ENCODE peak calls at places on chromosomes 6 and 20, in seven cellular contexts. O is IMR-90, F is neuronal stem cell, N is H1, M is mesendoderm, P is mesenchymal stem cell, R is trophoblast cell. Z is an unnamed sample. For H3K4me1, the result is how much of the 10 kb centered on the place peaks cover.

GRCh38 chr20:48791014-48791413 is 36.8 kb downstream of the PREX1 start:
- DNase-seq in M (no peak), P (no peak), O (no peak), N (no peak), F (no peak), R (no peak), Z (no peak)

GRCh38 chr20:38692436-38693411 is 31.6 kb upstream of the SLC32A1 start:
- DNase-seq in R (peak), N (peak), P (peak), F (peak), M (peak), O (peak), Z (peak)

GRCh38 chr20:48704761-48705160 is 123.0 kb downstream of the PREX1 start:
- DNase-seq in M (no peak), R (no peak), N (no peak), F (no peak), P (no peak), O (no peak), Z (no peak)

GRCh38 chr6:28756555-28756918 is 167.2 kb downstream of the TRIM27 start:
- DNase-seq in P (no peak), N (no peak), M (no peak), F (no peak), O (no peak), R (peak), Z (no peak)

GRCh38 chr6:43009124-43009523 is 4.6 kb downstream of the MEA1 start:
- DNase-seq in F (no peak), P (peak), M (peak), O (peak), R (peak), N (no peak), Z (no peak)

GRCh38 chr6:104227502-104227901 is 632.2 kb downstream of the HACE1 start:
- DNase-seq in P (peak), O (no peak), M (no peak), N (no peak), R (no peak), F (no peak), Z (no peak)

GRCh38 chr6:117425431-117426153 is at the start of gene ROS1:
- DNase-seq in M (no peak), R (no peak), F (no peak), P (no peak), N (no peak), O (no peak), Z (no peak)

GRCh38 chr6:159943101-159943632 is 25.7 kb upstream of the IGF2R start:
- DNase-seq in N (no peak), O (peak), F (no peak), P (no peak), M (peak), R (no peak), Z (no peak)

GRCh38 chr6:12174878-12175277 is 115.3 kb upstream of the EDN1 start:
- DNase-seq in N (no peak), R (no peak), O (peak), M (no peak), F (no peak), P (no peak), Z (no peak)

GRCh38 chr6:118739976-118740771 is 88.8 kb upstream of the CEP85L start:
- DNase-seq in P (peak), O (peak), F (no peak), R (no peak), M (no peak), N (no peak), Z (no peak)

GRCh38 chr6:43021270-43022047 is at the start of gene RRP36:
- DNase-seq in O (peak), R (peak), M (peak), F (peak), P (peak), N (peak), Z (peak)

GRCh38 chr6:163311830-163312229 is 102.7 kb upstream of the QKI start:
- DNase-seq in M (no peak), N (no peak), P (peak), F (no peak), R (peak), O (no peak), Z (no peak)

GRCh38 chr6:33828764-33829731 is 25.2 kb upstream of the MLN start:
- DNase-seq in P (no peak), F (no peak), M (peak), O (no peak), N (no peak), R (no peak), Z (no peak)

GRCh38 chr20:25669826-25670422 is 26.7 kb downstream of the ZNF337 start:
- DNase-seq in N (no peak), R (peak), M (peak), O (peak), P (peak), F (no peak), Z (peak)

GRCh38 chr20:4533734-4534133 is 188.0 kb upstream of the PRND start:
- DNase-seq in R (no peak), F (no peak), M (no peak), P (no peak), N (no peak), O (no peak), Z (no peak)

GRCh38 chr6:170257376-170257775 is 33.5 kb downstream of the DLL1 start:
- DNase-seq in P (no peak), F (no peak), O (no peak), M (no peak), N (no peak), R (no peak), Z (no peak)

GRCh38 chr6:168192195-168192900 is 113.3 kb upstream of the FRMD1 start:
- DNase-seq in F (no peak), P (no peak), O (no peak), R (no peak), N (peak), M (no peak), Z (peak)

GRCh38 chr6:143782517-143782916 is 60.6 kb upstream of the LTV1 start:
- DNase-seq in P (no peak), R (no peak), M (no peak), N (no peak), O (no peak), F (no peak), Z (no peak)

GRCh38 chr6:13863699-13864155 is 49.4 kb upstream of the MCUR1 start:
- DNase-seq in M (peak), P (no peak), N (no peak), O (no peak), R (no peak), F (no peak), Z (no peak)

GRCh38 chr6:129183681-129184216 is 300.8 kb downstream of the LAMA2 start:
- DNase-seq in R (no peak), M (no peak), O (peak), F (no peak), N (no peak), P (peak), Z (no peak)

GRCh38 chr6:128500017-128500416 is 20.4 kb downstream of the PTPRK start:
- DNase-seq in R (no peak), O (peak), N (no peak), M (no peak), P (no peak), F (no peak), Z (no peak)

GRCh38 chr6:41405941-41406340 is 70.5 kb downstream of the NCR2 start:
- DNase-seq in R (no peak), M (no peak), O (no peak), F (no peak), P (no peak), N (no peak), Z (no peak)

GRCh38 chr20:10596726-10597125 is 77.1 kb downstream of the JAG1 start:
- DNase-seq in M (no peak), F (no peak), N (no peak), R (no peak), P (peak), O (peak), Z (no peak)

GRCh38 chr6:42137192-42137753 is 5.1 kb downstream of the C6orf132 start:
- DNase-seq in F (no peak), P (no peak), R (peak), N (peak), M (peak), O (no peak), Z (peak)

GRCh38 chr6:53455678-53456077 is 89.2 kb downstream of the GCLC start:
- DNase-seq in N (no peak), P (no peak), M (no peak), R (no peak), O (no peak), F (no peak), Z (no peak)
- H2BK5ac ChIP-seq in N (no peak), P (no peak), M (no peak), R (no peak), O (no peak), F (no peak), Z (no peak)

GRCh38 chr20:50567860-50568548 is 57.8 kb downstream of the PTPN1 start:
- DNase-seq in M (no peak), P (no peak), O (no peak), N (no peak), F (no peak), R (peak), Z (peak)
- H3K4me1 ChIP-seq in M (under half), P (under half), O (under half), N (under half), F (under half), R (under half), Z (under half)

DNA sequence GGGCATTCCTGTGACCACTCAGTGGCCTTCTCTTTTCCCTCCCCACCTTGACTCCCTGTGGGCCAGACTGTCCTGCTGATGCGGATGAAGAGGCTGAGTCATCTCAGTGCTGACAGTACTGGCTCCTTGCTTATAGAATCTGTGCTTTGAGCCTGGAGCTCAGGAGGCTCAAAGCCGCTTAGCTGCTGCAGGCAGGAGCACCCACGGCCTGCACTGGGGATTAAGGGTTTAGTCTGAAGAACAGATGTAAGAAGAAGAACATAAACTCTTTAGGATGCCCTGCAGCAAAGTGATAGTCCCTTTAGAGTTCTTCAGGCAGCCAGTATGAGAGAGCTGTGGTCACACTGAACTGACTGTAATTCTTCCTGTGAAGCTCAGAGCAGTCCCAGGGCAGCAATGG is 642.0 kb upstream of the CHD6 start:
- DNase-seq in R (no peak), O (no peak), P (no peak), N (no peak), F (no peak), M (no peak), Z (no peak)
- H2BK5ac ChIP-seq in R (no peak), O (no peak), P (no peak), N (no peak), F (no peak), M (no peak), Z (no peak)

DNA sequence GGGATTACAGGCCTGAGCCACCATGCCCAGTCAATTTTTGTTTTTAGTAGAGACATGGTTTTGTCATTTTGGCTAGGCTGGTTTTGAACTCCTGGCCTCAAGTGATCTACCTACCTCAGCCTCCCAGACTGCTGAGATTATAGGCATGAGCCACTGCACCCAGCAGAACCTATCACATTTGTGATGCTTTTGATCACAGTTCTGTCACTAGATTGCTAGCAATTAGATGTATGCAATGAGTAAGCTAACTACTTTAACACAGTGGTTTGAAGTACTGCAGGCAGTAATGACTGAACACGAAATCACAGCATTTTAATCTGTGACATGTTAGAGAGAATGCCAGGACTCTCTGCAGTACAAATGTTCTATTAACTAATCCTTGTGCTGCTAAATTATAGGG is 19.6 kb upstream of the SAMHD1 start:
- DNase-seq in P (no peak), F (no peak), R (no peak), M (no peak), N (no peak), O (no peak), Z (no peak)
- H3K4me1 ChIP-seq in P (under half), F (under half), R (under half), M (under half), N (under half), O (under half), Z (under half)